ENCODE peak calls at places on chromosomes 2 and 18, in ten cellular contexts. One of them, this sample, is unnamed.

GRCh38 chr18:3451166-3451988 is 1.4 kb downstream of the TGIF1 start:
- DNase-seq in GM23338: peak
- DNase-seq in heart left ventricle: peak
- DNase-seq in Calu3: peak
- DNase-seq in fibroblast of lung: peak
- DNase-seq in choroid plexus epithelial cell: peak
- DNase-seq in foreskin keratinocyte: peak
- DNase-seq in psoas muscle: peak
- DNase-seq in astrocyte: peak
- DNase-seq in tibial artery: peak
- DNase-seq in this sample: peak

GRCh38 chr18:475202-475624 is 25.3 kb downstream of the COLEC12 start:
- DNase-seq in GM23338: peak
- DNase-seq in heart left ventricle: no peak
- DNase-seq in Calu3: no peak
- DNase-seq in fibroblast of lung: peak
- DNase-seq in choroid plexus epithelial cell: peak
- DNase-seq in foreskin keratinocyte: no peak
- DNase-seq in psoas muscle: no peak
- DNase-seq in astrocyte: peak
- DNase-seq in tibial artery: no peak
- DNase-seq in this sample: peak

GRCh38 chr2:16407358-16407757 is 258.3 kb downstream of the CYRIA start:
- DNase-seq in GM23338: no peak
- DNase-seq in heart left ventricle: no peak
- DNase-seq in Calu3: no peak
- DNase-seq in fibroblast of lung: no peak
- DNase-seq in choroid plexus epithelial cell: no peak
- DNase-seq in foreskin keratinocyte: no peak
- DNase-seq in psoas muscle: peak
- DNase-seq in astrocyte: no peak
- DNase-seq in tibial artery: no peak
- DNase-seq in this sample: peak

GRCh38 chr2:62806231-62806630 is 100.7 kb downstream of the EHBP1 start:
- DNase-seq in GM23338: no peak
- DNase-seq in heart left ventricle: no peak
- DNase-seq in Calu3: no peak
- DNase-seq in fibroblast of lung: no peak
- DNase-seq in choroid plexus epithelial cell: peak
- DNase-seq in foreskin keratinocyte: no peak
- DNase-seq in psoas muscle: no peak
- DNase-seq in astrocyte: no peak
- DNase-seq in tibial artery: no peak
- DNase-seq in this sample: peak

GRCh38 chr2:160719116-160719515 is 225.5 kb upstream of the RBMS1 start:
- DNase-seq in GM23338: no peak
- DNase-seq in heart left ventricle: no peak
- DNase-seq in Calu3: no peak
- DNase-seq in fibroblast of lung: no peak
- DNase-seq in choroid plexus epithelial cell: peak
- DNase-seq in foreskin keratinocyte: peak
- DNase-seq in psoas muscle: no peak
- DNase-seq in astrocyte: peak
- DNase-seq in tibial artery: no peak
- DNase-seq in this sample: peak

GRCh38 chr18:35443847-35444246 is 53.9 kb downstream of the INO80C start:
- DNase-seq in GM23338: no peak
- DNase-seq in heart left ventricle: no peak
- DNase-seq in Calu3: no peak
- DNase-seq in fibroblast of lung: no peak
- DNase-seq in choroid plexus epithelial cell: no peak
- DNase-seq in foreskin keratinocyte: no peak
- DNase-seq in psoas muscle: no peak
- DNase-seq in astrocyte: no peak
- DNase-seq in tibial artery: no peak
- DNase-seq in this sample: no peak

GRCh38 chr2:106827178-106827577 is 58.8 kb downstream of the ST6GAL2 start:
- DNase-seq in GM23338: no peak
- DNase-seq in heart left ventricle: no peak
- DNase-seq in Calu3: no peak
- DNase-seq in fibroblast of lung: no peak
- DNase-seq in choroid plexus epithelial cell: peak
- DNase-seq in foreskin keratinocyte: no peak
- DNase-seq in psoas muscle: no peak
- DNase-seq in astrocyte: peak
- DNase-seq in tibial artery: no peak
- DNase-seq in this sample: no peak

GRCh38 chr2:147547425-147547824 is 297.4 kb upstream of the ACVR2A start:
- DNase-seq in GM23338: no peak
- DNase-seq in heart left ventricle: no peak
- DNase-seq in Calu3: no peak
- DNase-seq in fibroblast of lung: no peak
- DNase-seq in choroid plexus epithelial cell: no peak
- DNase-seq in foreskin keratinocyte: no peak
- DNase-seq in psoas muscle: no peak
- DNase-seq in astrocyte: peak
- DNase-seq in tibial artery: no peak
- DNase-seq in this sample: no peak

GRCh38 chr2:44079686-44080085 is 83.9 kb upstream of the LRPPRC start:
- DNase-seq in GM23338: no peak
- DNase-seq in heart left ventricle: no peak
- DNase-seq in Calu3: no peak
- DNase-seq in fibroblast of lung: no peak
- DNase-seq in choroid plexus epithelial cell: no peak
- DNase-seq in foreskin keratinocyte: no peak
- DNase-seq in psoas muscle: no peak
- DNase-seq in astrocyte: no peak
- DNase-seq in tibial artery: no peak
- DNase-seq in this sample: no peak

GRCh38 chr2:49940616-49941015 is 786.3 kb upstream of the FSHR start:
- DNase-seq in GM23338: no peak
- DNase-seq in heart left ventricle: no peak
- DNase-seq in Calu3: no peak
- DNase-seq in fibroblast of lung: no peak
- DNase-seq in choroid plexus epithelial cell: no peak
- DNase-seq in foreskin keratinocyte: peak
- DNase-seq in psoas muscle: no peak
- DNase-seq in astrocyte: no peak
- DNase-seq in tibial artery: no peak
- DNase-seq in this sample: no peak

GRCh38 chr18:67001052-67001451 is 397.2 kb upstream of the CDH19 start:
- DNase-seq in GM23338: no peak
- DNase-seq in heart left ventricle: no peak
- DNase-seq in Calu3: no peak
- DNase-seq in fibroblast of lung: no peak
- DNase-seq in choroid plexus epithelial cell: no peak
- DNase-seq in foreskin keratinocyte: no peak
- DNase-seq in psoas muscle: no peak
- DNase-seq in astrocyte: peak
- DNase-seq in tibial artery: no peak
- DNase-seq in this sample: no peak

GRCh38 chr2:46119453-46119852 is 177.8 kb upstream of the EPAS1 start:
- DNase-seq in GM23338: no peak
- DNase-seq in heart left ventricle: no peak
- DNase-seq in Calu3: no peak
- DNase-seq in fibroblast of lung: peak
- DNase-seq in choroid plexus epithelial cell: peak
- DNase-seq in foreskin keratinocyte: no peak
- DNase-seq in psoas muscle: no peak
- DNase-seq in astrocyte: peak
- DNase-seq in tibial artery: no peak
- DNase-seq in this sample: peak

GRCh38 chr2:121969766-121970639 is 214.6 kb downstream of the TSN start:
- DNase-seq in GM23338: no peak
- DNase-seq in heart left ventricle: no peak
- DNase-seq in Calu3: no peak
- DNase-seq in fibroblast of lung: no peak
- DNase-seq in choroid plexus epithelial cell: no peak
- DNase-seq in foreskin keratinocyte: no peak
- DNase-seq in psoas muscle: no peak
- DNase-seq in astrocyte: no peak
- DNase-seq in tibial artery: no peak
- DNase-seq in this sample: no peak

GRCh38 chr2:162301151-162301804 is 17.2 kb downstream of the IFIH1 start:
- DNase-seq in GM23338: peak
- DNase-seq in heart left ventricle: no peak
- DNase-seq in Calu3: peak
- DNase-seq in fibroblast of lung: peak
- DNase-seq in choroid plexus epithelial cell: peak
- DNase-seq in foreskin keratinocyte: no peak
- DNase-seq in psoas muscle: no peak
- DNase-seq in astrocyte: peak
- DNase-seq in tibial artery: peak
- DNase-seq in this sample: peak

GRCh38 chr18:73927494-73927893 is 220.1 kb downstream of the FBXO15 start:
- DNase-seq in GM23338: no peak
- DNase-seq in heart left ventricle: no peak
- DNase-seq in Calu3: no peak
- DNase-seq in fibroblast of lung: no peak
- DNase-seq in choroid plexus epithelial cell: no peak
- DNase-seq in foreskin keratinocyte: no peak
- DNase-seq in psoas muscle: no peak
- DNase-seq in astrocyte: no peak
- DNase-seq in tibial artery: no peak
- DNase-seq in this sample: no peak

GRCh38 chr18:56321470-56321869 is 316.9 kb downstream of the TXNL1 start:
- DNase-seq in GM23338: no peak
- DNase-seq in heart left ventricle: peak
- DNase-seq in Calu3: no peak
- DNase-seq in fibroblast of lung: peak
- DNase-seq in choroid plexus epithelial cell: no peak
- DNase-seq in foreskin keratinocyte: no peak
- DNase-seq in psoas muscle: peak
- DNase-seq in astrocyte: no peak
- DNase-seq in tibial artery: peak
- DNase-seq in this sample: no peak

GRCh38 chr2:154507186-154507585 is 191.3 kb upstream of the KCNJ3 start:
- DNase-seq in GM23338: peak
- DNase-seq in heart left ventricle: no peak
- DNase-seq in Calu3: no peak
- DNase-seq in fibroblast of lung: no peak
- DNase-seq in choroid plexus epithelial cell: no peak
- DNase-seq in foreskin keratinocyte: no peak
- DNase-seq in psoas muscle: no peak
- DNase-seq in astrocyte: no peak
- DNase-seq in tibial artery: no peak
- DNase-seq in this sample: no peak

DNA sequence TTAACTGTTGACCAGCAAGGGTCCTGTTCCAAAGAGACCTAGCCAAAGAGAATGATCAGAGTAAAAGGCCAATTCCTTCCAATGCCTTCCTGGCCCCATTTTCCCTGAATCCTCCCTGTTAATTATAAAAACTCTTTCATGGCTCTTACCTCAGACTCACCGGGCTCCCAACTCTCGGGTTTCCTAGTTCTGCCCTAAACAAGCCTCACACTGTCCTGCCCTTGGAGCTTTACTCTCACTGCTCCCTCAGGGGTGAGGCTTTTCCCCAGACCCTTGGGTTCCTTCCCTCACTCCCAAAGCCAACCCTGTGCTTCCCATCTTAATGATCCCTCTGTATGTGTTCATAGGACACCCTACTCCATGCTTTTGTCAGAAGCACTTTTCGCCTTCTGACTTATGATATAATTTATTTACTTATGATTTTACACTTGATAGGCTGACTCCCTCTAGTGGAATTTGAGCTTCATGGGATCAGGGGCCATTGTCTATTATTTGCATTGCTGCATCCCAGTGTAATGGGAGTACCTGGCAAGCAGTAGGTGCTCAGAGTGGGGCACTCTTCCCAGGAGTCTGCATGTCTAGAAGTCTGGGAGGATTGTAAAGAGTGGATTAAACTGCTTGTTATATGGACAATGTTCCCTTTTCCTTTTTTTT is 29.9 kb upstream of the ZNG1B start:
- DNase-seq in GM23338: peak
- DNase-seq in heart left ventricle: no peak
- DNase-seq in Calu3: no peak
- DNase-seq in fibroblast of lung: peak
- DNase-seq in choroid plexus epithelial cell: peak
- DNase-seq in foreskin keratinocyte: no peak
- DNase-seq in psoas muscle: no peak
- DNase-seq in astrocyte: no peak
- DNase-seq in tibial artery: no peak
- DNase-seq in this sample: peak
- TF ChIP-seq CTCF in GM23338: peak
- TF ChIP-seq CTCF in heart left ventricle: no peak
- TF ChIP-seq CTCF in Calu3: no peak
- TF ChIP-seq CTCF in fibroblast of lung: no peak
- TF ChIP-seq CTCF in choroid plexus epithelial cell: peak
- TF ChIP-seq CTCF in foreskin keratinocyte: peak
- TF ChIP-seq CTCF in psoas muscle: no peak
- TF ChIP-seq CTCF in astrocyte: peak
- TF ChIP-seq CTCF in tibial artery: no peak
- TF ChIP-seq CTCF in this sample: peak

GRCh38 chr2:174888646-174889271 is 116.4 kb downstream of the CHN1 start:
- DNase-seq in GM23338: peak
- DNase-seq in heart left ventricle: no peak
- DNase-seq in Calu3: no peak
- DNase-seq in fibroblast of lung: no peak
- DNase-seq in choroid plexus epithelial cell: peak
- DNase-seq in foreskin keratinocyte: no peak
- DNase-seq in psoas muscle: no peak
- DNase-seq in astrocyte: no peak
- DNase-seq in tibial artery: no peak
- DNase-seq in this sample: no peak
- TF ChIP-seq CTCF in GM23338: peak
- TF ChIP-seq CTCF in heart left ventricle: no peak
- TF ChIP-seq CTCF in Calu3: no peak
- TF ChIP-seq CTCF in fibroblast of lung: no peak
- TF ChIP-seq CTCF in choroid plexus epithelial cell: peak
- TF ChIP-seq CTCF in foreskin keratinocyte: peak
- TF ChIP-seq CTCF in psoas muscle: no peak
- TF ChIP-seq CTCF in astrocyte: no peak
- TF ChIP-seq CTCF in tibial artery: no peak
- TF ChIP-seq CTCF in this sample: no peak

DNA sequence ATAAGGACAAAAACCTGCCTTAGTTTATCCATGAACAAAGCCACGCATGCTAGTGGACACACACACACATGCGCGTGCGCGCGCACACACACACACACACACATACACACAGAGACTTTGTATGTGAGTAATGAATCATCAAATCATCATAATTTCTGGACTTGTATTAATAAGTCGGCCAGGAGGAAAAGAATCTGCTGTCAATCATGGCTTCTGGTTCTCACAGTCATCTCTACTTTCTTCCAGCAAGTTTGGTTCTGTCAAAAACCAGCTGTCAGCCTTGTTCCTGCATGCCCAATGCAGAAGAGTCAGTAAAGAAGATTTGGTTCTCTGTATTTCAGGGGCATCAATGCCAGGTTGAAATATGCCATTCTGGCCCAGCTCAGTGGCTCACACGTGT is 1.1 kb upstream of the TTR start:
- DNase-seq in GM23338: no peak
- DNase-seq in heart left ventricle: no peak
- DNase-seq in Calu3: no peak
- DNase-seq in fibroblast of lung: no peak
- DNase-seq in choroid plexus epithelial cell: no peak
- DNase-seq in foreskin keratinocyte: peak
- DNase-seq in psoas muscle: no peak
- DNase-seq in astrocyte: no peak
- DNase-seq in tibial artery: no peak
- DNase-seq in this sample: no peak
- TF ChIP-seq CTCF in GM23338: no peak
- TF ChIP-seq CTCF in heart left ventricle: no peak
- TF ChIP-seq CTCF in Calu3: no peak
- TF ChIP-seq CTCF in fibroblast of lung: no peak
- TF ChIP-seq CTCF in choroid plexus epithelial cell: no peak
- TF ChIP-seq CTCF in foreskin keratinocyte: no peak
- TF ChIP-seq CTCF in psoas muscle: no peak
- TF ChIP-seq CTCF in astrocyte: no peak
- TF ChIP-seq CTCF in tibial artery: no peak
- TF ChIP-seq CTCF in this sample: no peak

GRCh38 chr2:104481341-104481740 is 372.6 kb upstream of the POU3F3 start:
- DNase-seq in GM23338: no peak
- DNase-seq in heart left ventricle: no peak
- DNase-seq in Calu3: no peak
- DNase-seq in fibroblast of lung: no peak
- DNase-seq in choroid plexus epithelial cell: no peak
- DNase-seq in foreskin keratinocyte: no peak
- DNase-seq in psoas muscle: no peak
- DNase-seq in astrocyte: no peak
- DNase-seq in tibial artery: no peak
- DNase-seq in this sample: no peak
- TF ChIP-seq CTCF in GM23338: no peak
- TF ChIP-seq CTCF in heart left ventricle: no peak
- TF ChIP-seq CTCF in Calu3: no peak
- TF ChIP-seq CTCF in fibroblast of lung: no peak
- TF ChIP-seq CTCF in choroid plexus epithelial cell: no peak
- TF ChIP-seq CTCF in foreskin keratinocyte: no peak
- TF ChIP-seq CTCF in psoas muscle: no peak
- TF ChIP-seq CTCF in astrocyte: no peak
- TF ChIP-seq CTCF in tibial artery: no peak
- TF ChIP-seq CTCF in this sample: no peak